ENCODE peak calls at places on chromosome 4, in eight cellular contexts. One of them, this sample, is unnamed.

GRCh38 chr4:87633239-87633638 is 16.8 kb upstream of the DMP1 start:
- DNase-seq in A549: peak
- DNase-seq in choroid plexus epithelial cell: peak
- DNase-seq in HFF-Myc: peak
- DNase-seq in mucosa of descending colon: no peak
- DNase-seq in progenitor cell of endocrine pancreas: no peak
- DNase-seq in kidney epithelial cell: no peak
- DNase-seq in RWPE1: no peak
- DNase-seq in this sample: no peak

GRCh38 chr4:1379351-1379781 is 26.9 kb downstream of the NKX1-1 start:
- DNase-seq in A549: no peak
- DNase-seq in choroid plexus epithelial cell: no peak
- DNase-seq in HFF-Myc: no peak
- DNase-seq in mucosa of descending colon: no peak
- DNase-seq in progenitor cell of endocrine pancreas: no peak
- DNase-seq in kidney epithelial cell: no peak
- DNase-seq in RWPE1: no peak
- DNase-seq in this sample: no peak

GRCh38 chr4:186366326-186366725 is 100.3 kb downstream of the F11 start:
- DNase-seq in A549: no peak
- DNase-seq in choroid plexus epithelial cell: no peak
- DNase-seq in HFF-Myc: no peak
- DNase-seq in mucosa of descending colon: no peak
- DNase-seq in progenitor cell of endocrine pancreas: no peak
- DNase-seq in kidney epithelial cell: no peak
- DNase-seq in RWPE1: no peak
- DNase-seq in this sample: no peak

GRCh38 chr4:170089274-170089742 is 448 bp downstream of the AADAT start:
- DNase-seq in A549: peak
- DNase-seq in choroid plexus epithelial cell: peak
- DNase-seq in HFF-Myc: no peak
- DNase-seq in mucosa of descending colon: peak
- DNase-seq in progenitor cell of endocrine pancreas: no peak
- DNase-seq in kidney epithelial cell: no peak
- DNase-seq in RWPE1: peak
- DNase-seq in this sample: no peak

GRCh38 chr4:73964862-73965611 is 16.8 kb downstream of the PF4 start:
- DNase-seq in A549: peak
- DNase-seq in choroid plexus epithelial cell: peak
- DNase-seq in HFF-Myc: no peak
- DNase-seq in mucosa of descending colon: peak
- DNase-seq in progenitor cell of endocrine pancreas: no peak
- DNase-seq in kidney epithelial cell: no peak
- DNase-seq in RWPE1: no peak
- DNase-seq in this sample: no peak

GRCh38 chr4:158816953-158817352 is 48.1 kb downstream of the FNIP2 start:
- DNase-seq in A549: no peak
- DNase-seq in choroid plexus epithelial cell: no peak
- DNase-seq in HFF-Myc: no peak
- DNase-seq in mucosa of descending colon: no peak
- DNase-seq in progenitor cell of endocrine pancreas: no peak
- DNase-seq in kidney epithelial cell: no peak
- DNase-seq in RWPE1: no peak
- DNase-seq in this sample: no peak

GRCh38 chr4:151921371-151921770 is 160.6 kb upstream of the GATB start:
- DNase-seq in A549: no peak
- DNase-seq in choroid plexus epithelial cell: peak
- DNase-seq in HFF-Myc: peak
- DNase-seq in mucosa of descending colon: no peak
- DNase-seq in progenitor cell of endocrine pancreas: no peak
- DNase-seq in kidney epithelial cell: no peak
- DNase-seq in RWPE1: peak
- DNase-seq in this sample: no peak

GRCh38 chr4:14428125-14428524 is 574.2 kb upstream of the CPEB2 start:
- DNase-seq in A549: no peak
- DNase-seq in choroid plexus epithelial cell: no peak
- DNase-seq in HFF-Myc: no peak
- DNase-seq in mucosa of descending colon: no peak
- DNase-seq in progenitor cell of endocrine pancreas: no peak
- DNase-seq in kidney epithelial cell: no peak
- DNase-seq in RWPE1: peak
- DNase-seq in this sample: no peak

GRCh38 chr4:31089815-31090214 is 369.6 kb downstream of the PCDH7 start:
- DNase-seq in A549: peak
- DNase-seq in choroid plexus epithelial cell: peak
- DNase-seq in HFF-Myc: no peak
- DNase-seq in mucosa of descending colon: no peak
- DNase-seq in progenitor cell of endocrine pancreas: no peak
- DNase-seq in kidney epithelial cell: peak
- DNase-seq in RWPE1: peak
- DNase-seq in this sample: no peak

GRCh38 chr4:33780952-33781655 is 2463.2 kb downstream of the ARAP2 start:
- DNase-seq in A549: peak
- DNase-seq in choroid plexus epithelial cell: peak
- DNase-seq in HFF-Myc: peak
- DNase-seq in mucosa of descending colon: no peak
- DNase-seq in progenitor cell of endocrine pancreas: no peak
- DNase-seq in kidney epithelial cell: no peak
- DNase-seq in RWPE1: peak
- DNase-seq in this sample: no peak

GRCh38 chr4:25656031-25656430 is 380 bp downstream of the SLC34A2 start:
- DNase-seq in A549: no peak
- DNase-seq in choroid plexus epithelial cell: no peak
- DNase-seq in HFF-Myc: no peak
- DNase-seq in mucosa of descending colon: no peak
- DNase-seq in progenitor cell of endocrine pancreas: no peak
- DNase-seq in kidney epithelial cell: no peak
- DNase-seq in RWPE1: no peak
- DNase-seq in this sample: no peak

GRCh38 chr4:101279377-101279871 is 67.9 kb downstream of the PPP3CA start:
- DNase-seq in A549: peak
- DNase-seq in choroid plexus epithelial cell: peak
- DNase-seq in HFF-Myc: peak
- DNase-seq in mucosa of descending colon: peak
- DNase-seq in progenitor cell of endocrine pancreas: no peak
- DNase-seq in kidney epithelial cell: no peak
- DNase-seq in RWPE1: no peak
- DNase-seq in this sample: no peak

GRCh38 chr4:118843237-118843636 is 7.3 kb upstream of the SEC24D start:
- DNase-seq in A549: no peak
- DNase-seq in choroid plexus epithelial cell: no peak
- DNase-seq in HFF-Myc: no peak
- DNase-seq in mucosa of descending colon: no peak
- DNase-seq in progenitor cell of endocrine pancreas: no peak
- DNase-seq in kidney epithelial cell: no peak
- DNase-seq in RWPE1: no peak
- DNase-seq in this sample: no peak

GRCh38 chr4:118835896-118836762 is at the start of gene SEC24D:
- DNase-seq in A549: peak
- DNase-seq in choroid plexus epithelial cell: peak
- DNase-seq in HFF-Myc: peak
- DNase-seq in mucosa of descending colon: peak
- DNase-seq in progenitor cell of endocrine pancreas: peak
- DNase-seq in kidney epithelial cell: no peak
- DNase-seq in RWPE1: peak
- DNase-seq in this sample: no peak

GRCh38 chr4:118842055-118842454 is 6.1 kb upstream of the SEC24D start:
- DNase-seq in A549: no peak
- DNase-seq in choroid plexus epithelial cell: no peak
- DNase-seq in HFF-Myc: no peak
- DNase-seq in mucosa of descending colon: no peak
- DNase-seq in progenitor cell of endocrine pancreas: no peak
- DNase-seq in kidney epithelial cell: peak
- DNase-seq in RWPE1: no peak
- DNase-seq in this sample: no peak

GRCh38 chr4:118836763-118837507 is 1.0 kb upstream of the SEC24D start:
- DNase-seq in A549: no peak
- DNase-seq in choroid plexus epithelial cell: no peak
- DNase-seq in HFF-Myc: no peak
- DNase-seq in mucosa of descending colon: no peak
- DNase-seq in progenitor cell of endocrine pancreas: no peak
- DNase-seq in kidney epithelial cell: no peak
- DNase-seq in RWPE1: no peak
- DNase-seq in this sample: no peak

DNA sequence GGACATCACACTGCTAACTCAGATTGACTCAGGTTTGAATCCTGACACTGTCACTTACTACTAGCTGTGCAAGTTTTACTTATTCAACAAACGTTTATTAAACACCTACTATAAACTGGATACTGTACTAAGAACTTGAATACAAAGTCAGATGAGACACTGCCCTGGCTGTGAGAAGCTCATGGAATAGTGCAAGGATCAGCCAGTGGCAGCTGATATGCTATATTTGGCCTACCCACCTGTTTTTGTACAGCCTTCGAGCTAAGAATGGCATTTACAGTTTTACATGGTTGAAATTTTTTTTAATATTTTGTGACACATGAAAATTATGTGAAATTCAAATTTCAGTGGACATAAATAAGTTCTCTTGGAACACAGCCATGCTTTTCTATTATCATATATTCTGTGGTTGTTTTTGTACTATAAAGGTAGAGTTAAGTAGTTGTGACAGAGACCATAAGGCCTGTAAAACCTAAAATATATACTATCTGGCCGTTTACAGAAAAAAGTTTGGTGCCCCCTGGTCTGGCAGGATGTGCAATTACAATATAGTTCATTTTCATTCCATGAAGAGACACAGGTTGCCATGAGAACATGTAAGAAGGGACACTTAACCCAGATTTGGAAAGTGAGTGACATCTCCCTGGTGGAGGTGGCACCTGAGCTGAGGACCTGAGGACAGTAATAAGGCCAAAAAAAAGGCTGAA is 3.4 kb upstream of the SEC24D start:
- DNase-seq in A549: no peak
- DNase-seq in choroid plexus epithelial cell: no peak
- DNase-seq in HFF-Myc: no peak
- DNase-seq in mucosa of descending colon: no peak
- DNase-seq in progenitor cell of endocrine pancreas: no peak
- DNase-seq in kidney epithelial cell: no peak
- DNase-seq in RWPE1: no peak
- DNase-seq in this sample: no peak
- TF ChIP-seq CTCF in A549: no peak
- TF ChIP-seq CTCF in choroid plexus epithelial cell: no peak
- TF ChIP-seq CTCF in HFF-Myc: peak
- TF ChIP-seq CTCF in mucosa of descending colon: no peak
- TF ChIP-seq CTCF in progenitor cell of endocrine pancreas: no peak
- TF ChIP-seq CTCF in kidney epithelial cell: no peak
- TF ChIP-seq CTCF in RWPE1: no peak
- TF ChIP-seq CTCF in this sample: no peak

GRCh38 chr4:166839615-166840251 is 394.6 kb downstream of the SPOCK3 start:
- DNase-seq in A549: no peak
- DNase-seq in choroid plexus epithelial cell: no peak
- DNase-seq in HFF-Myc: no peak
- DNase-seq in mucosa of descending colon: no peak
- DNase-seq in progenitor cell of endocrine pancreas: no peak
- DNase-seq in kidney epithelial cell: no peak
- DNase-seq in RWPE1: no peak
- DNase-seq in this sample: no peak
- TF ChIP-seq CTCF in A549: no peak
- TF ChIP-seq CTCF in choroid plexus epithelial cell: no peak
- TF ChIP-seq CTCF in HFF-Myc: no peak
- TF ChIP-seq CTCF in mucosa of descending colon: no peak
- TF ChIP-seq CTCF in progenitor cell of endocrine pancreas: no peak
- TF ChIP-seq CTCF in kidney epithelial cell: no peak
- TF ChIP-seq CTCF in RWPE1: no peak
- TF ChIP-seq CTCF in this sample: no peak

DNA sequence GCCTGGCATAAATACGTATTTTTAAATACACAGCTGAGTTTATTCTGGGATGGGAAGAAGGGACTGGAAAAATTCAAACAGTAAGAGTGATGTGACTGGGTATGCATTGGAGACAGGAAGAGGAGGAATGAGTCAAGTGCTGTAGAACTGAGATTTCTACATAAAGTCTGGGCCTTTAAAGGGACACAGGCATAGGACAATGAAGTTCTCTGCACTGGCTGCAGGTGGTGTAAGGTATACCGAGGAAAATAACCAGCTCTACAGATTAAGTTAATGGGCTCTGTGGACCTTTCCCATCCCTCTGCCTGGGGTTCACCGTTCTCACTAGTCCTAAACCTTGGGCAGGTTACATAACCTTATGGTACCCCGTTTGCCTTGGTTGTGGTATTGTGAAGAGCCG is 68.7 kb downstream of the DHX15 start:
- DNase-seq in A549: no peak
- DNase-seq in choroid plexus epithelial cell: no peak
- DNase-seq in HFF-Myc: no peak
- DNase-seq in mucosa of descending colon: no peak
- DNase-seq in progenitor cell of endocrine pancreas: no peak
- DNase-seq in kidney epithelial cell: no peak
- DNase-seq in RWPE1: no peak
- DNase-seq in this sample: no peak
- TF ChIP-seq CTCF in A549: no peak
- TF ChIP-seq CTCF in choroid plexus epithelial cell: no peak
- TF ChIP-seq CTCF in HFF-Myc: no peak
- TF ChIP-seq CTCF in mucosa of descending colon: no peak
- TF ChIP-seq CTCF in progenitor cell of endocrine pancreas: no peak
- TF ChIP-seq CTCF in kidney epithelial cell: no peak
- TF ChIP-seq CTCF in RWPE1: no peak
- TF ChIP-seq CTCF in this sample: no peak

GRCh38 chr4:47505666-47506065 is 20.6 kb downstream of the ATP10D start:
- DNase-seq in A549: no peak
- DNase-seq in choroid plexus epithelial cell: no peak
- DNase-seq in HFF-Myc: no peak
- DNase-seq in mucosa of descending colon: no peak
- DNase-seq in progenitor cell of endocrine pancreas: no peak
- DNase-seq in kidney epithelial cell: no peak
- DNase-seq in RWPE1: no peak
- DNase-seq in this sample: no peak

GRCh38 chr4:47513493-47513892 is 28.4 kb downstream of the ATP10D start:
- DNase-seq in A549: no peak
- DNase-seq in choroid plexus epithelial cell: no peak
- DNase-seq in HFF-Myc: no peak
- DNase-seq in mucosa of descending colon: no peak
- DNase-seq in progenitor cell of endocrine pancreas: no peak
- DNase-seq in kidney epithelial cell: no peak
- DNase-seq in RWPE1: no peak
- DNase-seq in this sample: no peak

GRCh38 chr4:47510036-47510435 is 25.0 kb downstream of the ATP10D start:
- DNase-seq in A549: no peak
- DNase-seq in choroid plexus epithelial cell: peak
- DNase-seq in HFF-Myc: no peak
- DNase-seq in mucosa of descending colon: no peak
- DNase-seq in progenitor cell of endocrine pancreas: no peak
- DNase-seq in kidney epithelial cell: no peak
- DNase-seq in RWPE1: no peak
- DNase-seq in this sample: no peak

DNA sequence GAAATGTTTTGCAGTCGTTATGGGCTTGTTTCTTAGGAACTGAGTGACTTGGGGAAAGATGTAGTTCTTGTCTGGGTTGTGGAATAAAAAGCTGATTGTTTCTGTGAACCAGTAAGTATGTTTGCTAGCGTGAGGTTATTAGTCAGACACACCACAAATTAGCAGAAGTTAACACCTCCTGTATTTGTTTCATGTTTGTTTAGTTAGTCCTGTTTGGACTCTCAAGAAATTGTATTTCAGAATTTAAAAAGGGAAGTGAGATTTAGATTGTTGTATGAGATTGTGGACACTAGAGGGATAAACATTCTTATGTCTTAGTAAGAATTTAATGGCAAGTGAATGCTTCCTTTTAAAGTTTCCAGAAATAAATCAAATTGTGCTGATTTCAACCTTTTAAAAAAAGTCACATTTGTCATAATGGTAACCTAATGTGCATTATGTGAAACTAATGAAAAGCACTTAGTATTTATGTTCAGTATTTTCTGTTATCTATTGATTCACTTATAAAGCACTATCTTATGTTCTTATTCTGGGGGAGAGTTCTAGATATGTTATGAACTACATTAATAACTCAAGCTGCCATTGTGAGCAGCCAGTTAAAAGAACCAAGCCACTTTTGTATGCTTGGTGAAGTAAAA is 25.6 kb downstream of the ATP10D start:
- DNase-seq in A549: no peak
- DNase-seq in choroid plexus epithelial cell: peak
- DNase-seq in HFF-Myc: no peak
- DNase-seq in mucosa of descending colon: no peak
- DNase-seq in progenitor cell of endocrine pancreas: no peak
- DNase-seq in kidney epithelial cell: no peak
- DNase-seq in RWPE1: no peak
- DNase-seq in this sample: no peak
- TF ChIP-seq CTCF in A549: no peak
- TF ChIP-seq CTCF in choroid plexus epithelial cell: peak
- TF ChIP-seq CTCF in HFF-Myc: no peak
- TF ChIP-seq CTCF in mucosa of descending colon: no peak
- TF ChIP-seq CTCF in progenitor cell of endocrine pancreas: no peak
- TF ChIP-seq CTCF in kidney epithelial cell: peak
- TF ChIP-seq CTCF in RWPE1: no peak
- TF ChIP-seq CTCF in this sample: no peak